ENCODE peak calls at places on chromosome 15, in seven cellular contexts. P, Y, Q, O, M, H and U are unnamed samples.

GRCh38 chr15:75544273-75544862 is 34.7 kb downstream of the PTPN9 start:
- DNase-seq in P (no peak), Y (no peak), Q (no peak), O (no peak), M (no peak), H (no peak), U (no peak)

GRCh38 chr15:48682949-48683651 is 37.6 kb upstream of the FBN1 start:
- DNase-seq in P (no peak), Y (no peak), Q (peak; percentile 51), O (peak; percentile 60), M (peak; percentile 26), H (no peak), U (no peak)

GRCh38 chr15:38996111-38996541 is 431.5 kb upstream of the RASGRP1 start:
- DNase-seq in P (no peak), Y (no peak), Q (no peak), O (no peak), M (no peak), H (no peak), U (no peak)

GRCh38 chr15:70974004-70974832 is 81.6 kb downstream of the LRRC49 start:
- DNase-seq in P (no peak), Y (peak; percentile 42), Q (no peak), O (no peak), M (no peak), H (no peak), U (peak; percentile 55)

GRCh38 chr15:55661431-55661830 is 73.3 kb upstream of the PYGO1 start:
- DNase-seq in P (no peak), Y (no peak), Q (no peak), O (no peak), M (no peak), H (no peak), U (peak; percentile 73)

GRCh38 chr15:61057830-61058529 is 171.1 kb downstream of the RORA start:
- DNase-seq in P (no peak), Y (no peak), Q (no peak), O (no peak), M (no peak), H (peak; percentile 60), U (no peak)

GRCh38 chr15:46280753-46281521 is 646.1 kb downstream of the SQOR start:
- DNase-seq in P (no peak), Y (no peak), Q (no peak), O (no peak), M (no peak), H (no peak), U (no peak)

GRCh38 chr15:72082176-72082575 is 35.8 kb downstream of the MYO9A start:
- DNase-seq in P (no peak), Y (no peak), Q (no peak), O (no peak), M (no peak), H (no peak), U (no peak)

GRCh38 chr15:67927501-67928156 is 87.8 kb upstream of the RNU6-1 start:
- DNase-seq in P (no peak), Y (no peak), Q (peak; percentile 92), O (no peak), M (peak; percentile 45), H (peak; percentile 93), U (no peak)

GRCh38 chr15:72722071-72722696 is 36.2 kb downstream of the BBS4 start:
- DNase-seq in P (peak; percentile 39), Y (peak; percentile 85), Q (peak; percentile 61), O (peak; percentile 32), M (peak; percentile 72), H (no peak), U (peak; percentile 86)

GRCh38 chr15:82105458-82106205 is 59.8 kb upstream of the MEX3B start:
- DNase-seq in P (no peak), Y (no peak), Q (peak; percentile 33), O (no peak), M (no peak), H (no peak), U (no peak)

GRCh38 chr15:84649706-84650105 is 4.4 kb downstream of the WDR73 start:
- DNase-seq in P (no peak), Y (no peak), Q (no peak), O (no peak), M (no peak), H (no peak), U (no peak)

GRCh38 chr15:61681676-61682075 is 378.6 kb downstream of the VPS13C start:
- DNase-seq in P (no peak), Y (no peak), Q (no peak), O (no peak), M (no peak), H (peak; percentile 53), U (no peak)

DNA sequence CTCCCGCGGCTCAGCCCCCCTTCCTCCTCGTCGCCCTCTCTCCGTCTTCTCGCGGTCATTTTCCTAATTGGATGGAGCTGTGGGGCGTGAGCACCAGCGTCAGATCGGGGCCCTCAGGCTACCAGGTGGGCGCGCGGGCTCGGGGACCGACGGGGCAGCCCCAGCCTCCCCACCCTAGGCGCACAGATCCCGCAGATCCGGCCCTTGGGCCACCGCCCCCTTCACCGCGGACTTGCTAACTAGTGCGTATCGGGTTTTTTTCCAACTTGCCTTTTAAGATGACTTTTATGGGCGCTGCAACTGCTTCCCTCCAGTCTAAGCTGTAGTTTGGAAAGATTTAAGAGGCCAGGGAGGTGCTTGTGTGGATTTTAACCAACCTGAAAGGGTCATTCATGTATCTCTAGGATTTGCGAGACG is 1.3 kb downstream of the ZNF710 start:
- DNase-seq in P (peak; percentile 44), Y (peak; percentile 65), Q (peak; percentile 40), O (peak; percentile 46), M (peak; percentile 62), H (no peak), U (peak; percentile 69)
- H3K4me1 ChIP-seq in P (peaks cover 34% of the 10 kb centered on the region), Y (peaks cover 18% of the 10 kb centered on the region), Q (no peaks in the 10 kb centered on the region), O (peaks cover 55% of the 10 kb centered on the region), M (peaks cover 32% of the 10 kb centered on the region), H (peaks cover 68% of the 10 kb centered on the region), U (peaks cover 27% of the 10 kb centered on the region)

GRCh38 chr15:90794538-90794937 is 73.8 kb upstream of the FURIN start:
- DNase-seq in P (no peak), Y (no peak), Q (no peak), O (no peak), M (no peak), H (no peak), U (no peak)

GRCh38 chr15:90801803-90802202 is 66.6 kb upstream of the FURIN start:
- DNase-seq in P (no peak), Y (no peak), Q (no peak), O (no peak), M (no peak), H (peak; percentile 50), U (no peak)

DNA sequence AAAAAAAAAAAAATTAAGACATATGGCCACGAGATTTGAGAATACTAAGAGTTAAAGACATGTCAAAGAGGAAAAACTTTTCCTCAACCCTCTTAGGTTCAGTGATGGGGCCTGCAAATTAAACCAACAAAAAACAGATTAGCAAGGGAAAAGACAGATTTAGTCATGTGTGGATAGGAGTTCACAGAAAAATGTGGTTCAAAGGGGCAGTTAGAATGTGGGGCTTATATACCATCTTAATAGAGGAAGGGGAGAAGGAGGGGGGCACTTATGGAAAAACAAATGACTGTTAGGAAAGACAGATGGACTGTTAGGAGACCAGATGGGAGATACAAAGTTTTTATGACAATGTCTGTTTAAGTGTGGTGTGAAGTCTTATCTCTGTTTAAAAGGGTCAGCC is 68.7 kb upstream of the FURIN start:
- DNase-seq in P (no peak), Y (no peak), Q (no peak), O (no peak), M (no peak), H (no peak), U (no peak)
- H3K4me1 ChIP-seq in P (no peaks in the 10 kb centered on the region), Y (no peaks in the 10 kb centered on the region), Q (no peaks in the 10 kb centered on the region), O (no peaks in the 10 kb centered on the region), M (no peaks in the 10 kb centered on the region), H (no peaks in the 10 kb centered on the region), U (peaks cover 2% of the 10 kb centered on the region)

GRCh38 chr15:88048759-88049158 is 207.8 kb downstream of the NTRK3 start:
- DNase-seq in P (no peak), Y (no peak), Q (no peak), O (no peak), M (no peak), H (no peak), U (no peak)
- H3K4me1 ChIP-seq in P (no peaks in the 10 kb centered on the region), Y (no peaks in the 10 kb centered on the region), Q (no peaks in the 10 kb centered on the region), O (no peaks in the 10 kb centered on the region), M (no peaks in the 10 kb centered on the region), H (no peaks in the 10 kb centered on the region), U (no peaks in the 10 kb centered on the region)

GRCh38 chr15:40045572-40046217 is 6.7 kb upstream of the SRP14 start:
- DNase-seq in P (no peak), Y (peak; percentile 42), Q (no peak), O (no peak), M (peak; percentile 41), H (peak; percentile 66), U (peak; percentile 54)
- H3K4me1 ChIP-seq in P (peaks cover 22% of the 10 kb centered on the region), Y (peaks cover 3% of the 10 kb centered on the region), Q (peaks cover 5% of the 10 kb centered on the region), O (peaks cover 24% of the 10 kb centered on the region), M (peaks cover 35% of the 10 kb centered on the region), H (peaks cover 52% of the 10 kb centered on the region), U (peaks cover 10% of the 10 kb centered on the region)